ENCODE peak calls at places on chromosome 5, in four cellular contexts. T is A549, B is Peyer's patch, W is body of pancreas. M is an unnamed sample.

GRCh38 chr5:74642543-74642863 is 2.0 kb upstream of the ENC1 start:
- DNase-seq in T (no peak), B (no peak), W (no peak), M (no peak)

GRCh38 chr5:171867786-171868185 is 82.2 kb downstream of the SMIM23 start:
- DNase-seq in B (no peak), W (no peak), T (no peak), M (no peak)

GRCh38 chr5:58622884-58623871 is 40.3 kb downstream of the RAB3C start:
- DNase-seq in W (no peak), T (no peak), B (no peak), M (no peak)

GRCh38 chr5:135606431-135606830 is 27.6 kb upstream of the CXCL14 start:
- DNase-seq in T (no peak), W (no peak), B (no peak), M (peak)

GRCh38 chr5:91025956-91026355 is 357.2 kb downstream of the ARRDC3 start:
- DNase-seq in B (no peak), T (no peak), W (no peak), M (no peak)

GRCh38 chr5:1343315-1343751 is 1.6 kb downstream of the CLPTM1L start:
- DNase-seq in T (no peak), B (no peak), W (peak), M (no peak)

GRCh38 chr5:61881821-61882220 is 424.2 kb upstream of the KIF2A start:
- DNase-seq in T (no peak), B (no peak), W (no peak), M (no peak)

GRCh38 chr5:149857499-149857898 is 87.1 kb downstream of the PDE6A start:
- DNase-seq in B (peak), W (peak), T (no peak), M (no peak)

GRCh38 chr5:402615-403359 is 40.2 kb upstream of the EXOC3 start:
- DNase-seq in B (peak), W (no peak), T (no peak), M (peak)

GRCh38 chr5:89457411-89458329 is 574.7 kb upstream of the MEF2C start:
- DNase-seq in W (peak), T (no peak), B (no peak), M (peak)

GRCh38 chr5:159657766-159658165 is 258.5 kb upstream of the ADRA1B start:
- DNase-seq in B (no peak), W (no peak), T (no peak), M (no peak)

GRCh38 chr5:125914471-125914870 is 508.7 kb upstream of the GRAMD2B start:
- DNase-seq in W (no peak), B (no peak), T (no peak), M (no peak)

GRCh38 chr5:142206801-142207200 is 98.2 kb downstream of the NDFIP1 start:
- DNase-seq in B (no peak), T (no peak), W (no peak), M (no peak)

GRCh38 chr5:108212775-108213346 is 169.0 kb downstream of the FBXL17 start:
- DNase-seq in W (no peak), B (no peak), T (no peak), M (no peak)

GRCh38 chr5:134252671-134253070 is 26.8 kb upstream of the PPP2CA start:
- DNase-seq in T (peak), W (no peak), B (no peak), M (no peak)
- H3K27ac ChIP-seq in T (peak), W (no peak), B (no peak), M (no peak)

GRCh38 chr5:5466227-5466626 is 43.8 kb downstream of the ICE1 start:
- DNase-seq in B (no peak), T (no peak), W (no peak), M (no peak)
- TF ChIP-seq CTCF in B (no peak), T (no peak), W (no peak), M (no peak)

GRCh38 chr5:4050203-4050602 is 454.6 kb downstream of the IRX1 start:
- DNase-seq in B (no peak), W (no peak), T (no peak), M (no peak)
- H3K4me3 ChIP-seq in B (no peak), W (no peak), T (no peak), M (no peak)

GRCh38 chr5:35938518-35939227 is at the start of gene CAPSL:
- DNase-seq in T (no peak), W (peak), B (no peak), M (no peak)
- H3K27ac ChIP-seq in T (no peak), W (no peak), B (no peak), M (no peak)

M was measured in coronary artery.